ENCODE peak calls at places on chromosomes 13 and 19, in five cellular contexts. Q is fibroblast of the aortic adventitia, L is dorsolateral prefrontal cortex, F is IMR-90, O is HL-60. C is an unnamed sample.

GRCh38 chr13:33497146-33497845 is 211.7 kb upstream of the STARD13 start:
- DNase-seq in Q (peak), F (peak), O (no peak), L (no peak), C (peak)

GRCh38 chr13:112793545-112794445 is 104.0 kb downstream of the ATP11A start:
- DNase-seq in O (no peak), Q (no peak), F (no peak), L (no peak), C (no peak)

GRCh38 chr13:50891206-50891605 is 18.4 kb upstream of the RNASEH2B start:
- DNase-seq in L (no peak), F (no peak), O (no peak), Q (no peak), C (no peak)

GRCh38 chr13:107275945-107276614 is 708.1 kb upstream of the ARGLU1 start:
- DNase-seq in L (no peak), Q (no peak), O (no peak), F (no peak), C (no peak)

GRCh38 chr13:76019421-76020044 is 383.4 kb downstream of the LMO7 start:
- DNase-seq in F (no peak), Q (no peak), L (peak), O (no peak), C (peak)

GRCh38 chr13:113447596-113447995 is 5.7 kb downstream of the ADPRHL1 start:
- DNase-seq in F (no peak), Q (no peak), O (no peak), L (no peak), C (no peak)

GRCh38 chr19:32265991-32266390 is 79.4 kb upstream of the ZNF507 start:
- DNase-seq in O (no peak), Q (no peak), L (no peak), F (no peak), C (no peak)

GRCh38 chr13:110445722-110446569 is 115.6 kb downstream of the RAB20 start:
- DNase-seq in F (peak), O (no peak), Q (no peak), L (no peak), C (peak)

GRCh38 chr19:28880735-28881401 is 332.1 kb downstream of the UQCRFS1 start:
- DNase-seq in L (no peak), O (no peak), Q (no peak), F (no peak), C (no peak)

GRCh38 chr19:57008432-57008831 is 111.4 kb upstream of the USP29 start:
- DNase-seq in O (no peak), L (peak), F (no peak), Q (no peak), C (no peak)

GRCh38 chr19:44718441-44719261 is 19.7 kb downstream of the CEACAM16 start:
- DNase-seq in F (peak), L (no peak), Q (peak), O (peak), C (peak)

GRCh38 chr13:61954092-61954491 is 538.4 kb upstream of the PCDH20 start:
- DNase-seq in F (peak), O (no peak), Q (no peak), L (no peak), C (peak)

GRCh38 chr13:31982124-31982523 is 49.5 kb upstream of the FRY start:
- DNase-seq in Q (no peak), F (no peak), O (no peak), L (no peak), C (no peak)

GRCh38 chr19:43624933-43625332 is 5.5 kb upstream of the ZNF428 start:
- DNase-seq in L (no peak), O (peak), Q (no peak), F (peak), C (no peak)

GRCh38 chr13:110258876-110259631 is 47.9 kb downstream of the COL4A1 start:
- DNase-seq in Q (peak), F (no peak), L (no peak), O (no peak), C (no peak)

GRCh38 chr19:44580366-44580895 is 32.9 kb upstream of the IGSF23 start:
- DNase-seq in F (no peak), L (no peak), O (no peak), Q (no peak), C (no peak)

GRCh38 chr19:5171711-5172110 is 168.9 kb downstream of the PTPRS start:
- DNase-seq in L (no peak), F (no peak), O (no peak), Q (no peak), C (no peak)

GRCh38 chr13:112078879-112079526 is 12.1 kb downstream of the SOX1 start:
- DNase-seq in Q (no peak), L (no peak), F (no peak), O (no peak), C (no peak)

GRCh38 chr13:27270594-27271520 is at the start of gene RASL11A:
- DNase-seq in Q (peak), O (peak), L (peak), F (peak), C (peak)

GRCh38 chr13:109999659-110000533 is 213.5 kb upstream of the IRS2 start:
- DNase-seq in L (no peak), Q (no peak), O (no peak), F (no peak), C (no peak)

GRCh38 chr19:6828698-6829633 is 56.5 kb downstream of the VAV1 start:
- DNase-seq in Q (no peak), O (peak), L (no peak), F (no peak), C (no peak)

GRCh38 chr13:111922086-111922485 is 144.9 kb upstream of the SOX1 start:
- DNase-seq in Q (no peak), O (no peak), F (no peak), L (no peak), C (no peak)

GRCh38 chr13:61144834-61145593 is 270.6 kb downstream of the PCDH20 start:
- DNase-seq in O (no peak), L (no peak), F (no peak), Q (no peak), C (no peak)

GRCh38 chr13:26051231-26052135 is at the start of gene SHISA2:
- DNase-seq in F (peak), O (peak), Q (peak), L (peak), C (peak)

GRCh38 chr19:21483589-21484170 is 21.7 kb upstream of the ZNF429 start:
- DNase-seq in O (peak), L (no peak), F (no peak), Q (peak), C (no peak)

GRCh38 chr19:35513975-35514809 is 743 bp upstream of the DMKN start:
- DNase-seq in L (no peak), O (no peak), Q (peak), F (no peak), C (no peak)
- TF ChIP-seq CTCF in L (no peak), O (no peak), Q (no peak), F (no peak), C (no peak)

DNA sequence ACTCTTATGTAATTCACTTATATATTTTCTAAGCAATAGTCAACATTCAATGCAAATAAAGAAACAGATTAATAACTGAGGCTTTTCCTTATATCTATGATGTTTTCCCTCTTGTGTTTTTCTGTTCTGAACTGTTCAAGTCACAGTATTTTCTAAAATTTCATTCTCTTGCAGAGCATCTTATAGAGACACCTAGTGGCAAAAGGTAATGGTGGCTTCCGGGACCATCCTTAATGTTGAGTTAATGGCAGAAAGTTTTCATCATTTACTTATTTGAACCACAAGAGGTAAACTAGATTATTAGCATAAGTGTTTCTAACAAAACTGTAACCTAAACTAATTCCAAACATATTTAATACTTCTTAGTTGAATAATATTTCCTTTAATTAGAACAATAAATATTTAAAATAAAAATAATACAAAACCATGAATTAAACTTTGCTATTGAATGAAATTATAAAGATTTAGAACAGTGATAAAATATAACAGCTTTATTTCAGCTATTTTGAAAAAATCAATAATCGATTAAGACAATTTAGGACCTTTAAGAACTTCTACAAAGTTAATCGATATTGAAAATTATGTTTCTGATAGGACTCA is 1.7 kb upstream of the SLITRK5 start:
- DNase-seq in L (no peak), F (peak), O (peak), Q (peak), C (peak)
- TF ChIP-seq CTCF in L (peak), F (peak), O (peak), Q (peak), C (peak)

DNA sequence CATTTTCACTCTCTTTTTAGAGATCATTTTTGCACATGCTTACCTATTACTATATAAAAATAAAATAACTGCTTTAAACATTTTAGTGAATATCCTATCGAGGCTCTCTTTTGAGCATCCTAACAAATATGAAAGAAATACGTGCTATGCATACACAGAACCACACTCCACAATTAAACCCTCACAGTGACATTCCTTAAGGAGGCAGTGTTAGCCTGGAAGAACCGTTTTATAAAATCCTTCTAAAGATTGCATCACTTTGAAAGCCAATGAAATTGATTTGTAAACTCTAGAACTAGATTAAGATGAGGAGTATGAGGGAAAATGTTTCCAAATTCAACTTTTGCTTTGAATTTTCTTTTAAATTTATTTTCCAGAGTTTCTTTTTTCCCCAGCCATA is 11.1 kb upstream of the ENOX1 start:
- DNase-seq in Q (peak), F (peak), O (no peak), L (no peak), C (no peak)
- TF ChIP-seq CTCF in Q (peak), F (peak), O (no peak), L (no peak), C (no peak)

DNA sequence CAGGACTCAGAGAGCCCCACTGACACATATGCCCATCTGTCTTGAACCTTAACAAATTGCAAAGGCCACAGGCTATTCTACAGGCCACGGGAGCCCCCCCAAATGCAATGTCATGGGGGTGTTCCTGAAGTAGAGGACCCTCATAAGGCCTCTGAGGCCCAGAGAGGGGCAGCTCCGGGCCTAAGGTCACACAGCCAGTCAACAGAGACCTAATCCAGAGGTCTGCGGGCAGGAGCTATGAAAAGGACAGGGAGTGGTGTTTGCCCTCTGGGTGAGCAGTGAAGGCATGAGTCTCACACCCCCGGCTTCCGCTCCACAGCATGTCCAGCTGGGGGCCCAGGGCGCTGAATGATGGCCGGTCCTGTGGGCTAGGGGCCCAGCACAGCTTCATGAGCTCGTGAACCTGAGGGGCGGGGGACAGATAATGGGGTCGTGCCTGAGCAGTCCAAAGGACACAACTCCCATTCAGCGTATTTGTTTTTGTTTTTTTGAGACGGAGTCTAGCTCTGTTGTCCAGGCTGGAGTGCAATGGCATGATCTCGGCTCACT is 5.3 kb upstream of the INSL3 start:
- DNase-seq in F (no peak), O (no peak), Q (no peak), L (no peak), C (no peak)
- TF ChIP-seq CTCF in F (no peak), O (no peak), Q (no peak), L (no peak), C (no peak)

GRCh38 chr13:35964764-35965163 is 166.4 kb downstream of the DCLK1 start:
- DNase-seq in L (no peak), Q (peak), O (no peak), F (peak), C (peak)

GRCh38 chr13:35957996-35958395 is 173.2 kb downstream of the DCLK1 start:
- DNase-seq in Q (no peak), L (no peak), F (no peak), O (no peak), C (no peak)

GRCh38 chr13:35963982-35964665 is 167.1 kb downstream of the DCLK1 start:
- DNase-seq in Q (no peak), O (no peak), F (no peak), L (no peak), C (no peak)

GRCh38 chr13:35961002-35961401 is 170.2 kb downstream of the DCLK1 start:
- DNase-seq in L (no peak), Q (peak), F (no peak), O (no peak), C (peak)

GRCh38 chr13:35961461-35962220 is 169.5 kb downstream of the DCLK1 start:
- DNase-seq in L (no peak), Q (peak), F (peak), O (no peak), C (no peak)
- TF ChIP-seq CTCF in L (peak), Q (peak), F (no peak), O (no peak), C (peak)

GRCh38 chr13:78802912-78803311 is 144.0 kb upstream of the OBI1 start:
- DNase-seq in Q (no peak), L (no peak), O (no peak), F (no peak), C (no peak)
- TF ChIP-seq CTCF in Q (no peak), L (no peak), O (no peak), F (no peak), C (no peak)

GRCh38 chr19:16873603-16874002 is 15.2 kb upstream of the F2RL3 start:
- DNase-seq in O (no peak), Q (no peak), L (no peak), F (no peak), C (no peak)
- TF ChIP-seq CTCF in O (no peak), Q (no peak), L (no peak), F (no peak), C (no peak)

DNA sequence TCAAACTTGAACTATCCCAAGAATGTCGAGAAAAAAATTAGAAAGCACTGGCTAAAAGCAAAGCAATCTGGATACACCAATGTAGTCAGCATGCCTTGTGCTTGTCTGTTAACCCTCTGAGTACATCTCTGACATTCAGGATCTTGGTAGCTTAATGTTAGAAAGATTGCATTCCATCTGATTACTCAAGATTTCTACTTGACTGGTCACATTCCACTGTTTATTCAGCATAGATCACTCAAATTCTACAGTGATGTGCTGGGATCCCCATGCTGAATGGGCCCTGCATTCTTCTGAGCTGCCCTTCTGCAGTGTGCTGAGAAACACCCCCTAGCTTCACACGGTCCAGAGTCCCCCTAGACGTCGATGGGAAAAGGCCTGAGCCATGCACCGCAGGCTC is 295.4 kb upstream of the MAB21L1 start:
- DNase-seq in L (no peak), F (peak), O (no peak), Q (peak), C (peak)
- TF ChIP-seq CTCF in L (no peak), F (no peak), O (no peak), Q (peak), C (peak)

DNA sequence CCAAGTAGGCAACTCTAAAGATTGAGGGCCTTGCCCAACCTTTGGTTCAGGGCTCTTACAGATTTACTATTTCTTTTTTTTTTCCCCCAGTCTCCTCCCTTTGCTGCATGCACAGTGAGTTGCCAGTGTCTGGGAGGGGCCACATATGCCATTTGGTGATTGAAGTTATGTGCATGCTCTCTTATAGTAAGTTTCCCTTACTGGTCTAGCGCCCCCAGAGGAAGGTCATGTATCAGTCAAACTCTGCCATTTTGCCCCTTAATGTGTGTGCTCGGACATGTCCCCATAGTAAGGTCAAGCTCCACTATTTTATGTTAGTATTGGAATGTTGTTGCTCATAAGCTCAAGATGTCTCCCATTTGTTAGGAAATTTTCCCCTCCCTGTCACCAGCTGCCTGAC is 1138.0 kb upstream of the SLC10A2 start:
- DNase-seq in Q (no peak), F (no peak), O (no peak), L (no peak), C (no peak)
- TF ChIP-seq CTCF in Q (no peak), F (no peak), O (peak), L (no peak), C (no peak)

C was measured in astrocyte of the spinal cord.